ENCODE peak calls at places on chromosomes 3 and 15, in four cellular contexts. One of them, this sample, is unnamed.

GRCh38 chr3:195811756-195812155 is at the start of gene MUC4:
- DNase-seq in RWPE1: no peak
- DNase-seq in heart right ventricle: no peak
- DNase-seq in IMR-90: no peak
- DNase-seq in this sample: peak

GRCh38 chr3:124142389-124142970 is 150.6 kb upstream of the ROPN1 start:
- DNase-seq in IMR-90: no peak
- DNase-seq in RWPE1: no peak
- DNase-seq in heart right ventricle: no peak
- DNase-seq in this sample: peak

GRCh38 chr3:179613807-179614206 is 9.2 kb downstream of the NDUFB5 start:
- DNase-seq in IMR-90: peak
- DNase-seq in heart right ventricle: no peak
- DNase-seq in RWPE1: no peak
- DNase-seq in this sample: no peak

GRCh38 chr3:71185733-71186455 is 397.6 kb downstream of the FOXP1 start:
- DNase-seq in RWPE1: peak
- DNase-seq in heart right ventricle: no peak
- DNase-seq in IMR-90: peak
- DNase-seq in this sample: no peak

GRCh38 chr3:108603689-108604088 is 14.2 kb downstream of the DZIP3 start:
- DNase-seq in RWPE1: no peak
- DNase-seq in heart right ventricle: no peak
- DNase-seq in IMR-90: peak
- DNase-seq in this sample: no peak

GRCh38 chr15:40878785-40879184 is 4.8 kb upstream of the RHOV start:
- DNase-seq in heart right ventricle: no peak
- DNase-seq in IMR-90: peak
- DNase-seq in RWPE1: peak
- DNase-seq in this sample: no peak

GRCh38 chr15:28060005-28060404 is 39.1 kb downstream of the OCA2 start:
- DNase-seq in RWPE1: no peak
- DNase-seq in heart right ventricle: no peak
- DNase-seq in IMR-90: no peak
- DNase-seq in this sample: no peak

GRCh38 chr15:48644498-48644826 is 1.0 kb downstream of the FBN1 start:
- DNase-seq in IMR-90: peak
- DNase-seq in RWPE1: no peak
- DNase-seq in heart right ventricle: no peak
- DNase-seq in this sample: no peak

GRCh38 chr3:9074079-9074478 is 110.8 kb upstream of the RAD18 start:
- DNase-seq in heart right ventricle: no peak
- DNase-seq in RWPE1: no peak
- DNase-seq in IMR-90: peak
- DNase-seq in this sample: no peak

GRCh38 chr3:18837137-18837536 is 311.2 kb upstream of the KCNH8 start:
- DNase-seq in IMR-90: no peak
- DNase-seq in RWPE1: no peak
- DNase-seq in heart right ventricle: no peak
- DNase-seq in this sample: no peak

DNA sequence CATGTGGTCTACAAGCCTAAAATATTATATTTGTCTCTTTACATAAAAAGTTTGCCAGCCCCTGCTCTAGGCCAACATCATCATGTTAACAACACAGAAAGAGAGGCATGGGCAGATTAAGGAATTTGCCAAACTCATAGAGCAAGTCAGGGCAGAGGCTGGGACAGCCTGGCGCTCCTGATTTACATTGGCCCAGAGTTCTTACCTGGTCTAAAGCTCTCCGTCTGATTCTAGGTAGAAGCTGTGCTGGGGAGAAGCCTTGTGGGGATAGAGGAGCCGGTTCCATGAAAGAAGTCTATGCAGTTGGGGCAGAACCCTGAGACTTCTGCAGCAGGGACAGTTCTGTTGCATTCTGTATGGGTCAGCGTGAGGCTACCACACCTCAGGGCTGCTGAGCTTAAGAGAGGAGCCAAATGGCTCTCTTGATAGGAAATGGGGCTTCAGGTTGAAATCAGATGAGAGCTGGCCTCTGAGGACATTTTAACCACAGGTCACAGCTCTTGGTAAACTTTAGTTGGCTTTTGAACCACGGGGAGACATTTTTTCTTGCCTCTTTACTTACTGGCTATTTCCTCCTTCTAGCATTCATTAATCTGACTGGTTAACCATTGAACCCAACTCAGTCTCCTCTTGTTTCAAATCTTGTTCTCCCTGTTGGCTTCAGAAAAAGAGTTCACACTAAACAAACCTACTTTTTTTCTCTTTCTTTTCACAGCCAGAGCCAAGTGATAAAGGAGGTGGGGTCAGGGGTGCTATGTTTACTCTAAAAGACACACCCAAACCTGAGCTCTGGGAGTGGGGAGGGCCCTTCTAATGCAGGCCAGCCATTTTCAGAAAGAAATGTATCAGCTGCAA is 250.7 kb downstream of the OPA1 start:
- DNase-seq in RWPE1: no peak
- DNase-seq in heart right ventricle: no peak
- DNase-seq in IMR-90: no peak
- DNase-seq in this sample: no peak
- H3K27ac ChIP-seq in RWPE1: no peak
- H3K27ac ChIP-seq in heart right ventricle: no peak
- H3K27ac ChIP-seq in IMR-90: no peak
- H3K27ac ChIP-seq in this sample: no peak

DNA sequence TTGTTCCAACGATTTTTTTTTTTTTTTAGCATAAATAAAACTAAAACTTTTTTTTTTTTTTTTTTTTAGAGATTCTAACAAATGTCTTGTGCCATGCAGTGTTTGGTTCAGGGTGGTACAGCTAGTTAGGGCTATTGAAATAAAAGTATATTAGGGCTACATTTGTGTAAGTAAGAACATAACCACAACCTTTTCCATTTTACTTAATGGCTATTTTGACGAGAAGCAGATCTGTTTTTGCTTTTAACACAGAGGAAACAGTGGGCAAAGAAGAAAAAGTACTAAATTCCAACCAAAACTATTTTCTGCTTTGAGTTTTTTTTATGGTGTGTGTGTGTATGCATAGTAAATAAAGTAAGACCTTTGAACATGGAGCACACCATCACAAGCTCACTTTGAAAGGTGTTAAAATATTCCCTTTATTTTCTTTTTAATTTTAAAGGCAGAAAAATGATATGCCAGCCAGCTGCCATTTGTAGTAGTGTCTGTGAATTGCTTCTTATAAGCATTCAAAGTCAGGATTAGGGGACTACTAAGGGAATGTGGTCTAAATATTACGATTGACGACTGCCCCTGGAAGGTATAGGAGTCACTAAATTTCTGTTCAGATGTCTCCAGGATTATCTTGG is 3.0 kb downstream of the RARB start:
- DNase-seq in heart right ventricle: no peak
- DNase-seq in IMR-90: no peak
- DNase-seq in RWPE1: no peak
- DNase-seq in this sample: no peak
- H3K27ac ChIP-seq in heart right ventricle: peak
- H3K27ac ChIP-seq in IMR-90: no peak
- H3K27ac ChIP-seq in RWPE1: no peak
- H3K27ac ChIP-seq in this sample: no peak

DNA sequence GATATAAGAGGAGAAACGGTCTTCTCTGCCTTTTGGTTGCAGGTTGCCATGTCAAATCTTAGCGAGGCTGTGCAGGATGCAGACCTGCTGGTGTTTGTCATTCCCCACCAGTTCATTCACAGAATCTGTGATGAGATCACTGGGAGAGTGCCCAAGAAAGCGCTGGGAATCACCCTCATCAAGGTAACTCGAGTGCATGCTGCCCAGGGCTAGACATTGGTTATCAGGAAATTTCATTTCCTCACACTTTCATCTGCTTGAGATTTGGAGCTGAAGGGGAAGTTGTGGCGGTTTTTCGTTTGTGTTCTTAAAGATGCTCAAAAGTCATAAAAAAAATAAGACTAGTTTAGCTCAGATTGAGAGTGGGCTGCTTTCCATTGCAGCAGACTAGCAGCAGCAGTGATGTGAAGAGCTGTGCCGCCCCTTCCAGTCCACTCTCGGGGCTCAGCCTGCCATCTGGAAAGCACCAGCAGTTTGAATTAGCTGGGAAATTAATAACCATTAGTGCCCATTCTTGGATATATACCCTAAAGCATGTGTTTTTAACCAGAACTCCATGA is 32.2 kb downstream of the GPD1L start:
- DNase-seq in RWPE1: no peak
- DNase-seq in heart right ventricle: no peak
- DNase-seq in IMR-90: peak
- DNase-seq in this sample: no peak
- H3K27ac ChIP-seq in RWPE1: no peak
- H3K27ac ChIP-seq in heart right ventricle: no peak
- H3K27ac ChIP-seq in IMR-90: no peak
- H3K27ac ChIP-seq in this sample: no peak

GRCh38 chr15:58503139-58504027 is 71.6 kb downstream of the LIPC start:
- DNase-seq in heart right ventricle: no peak
- DNase-seq in RWPE1: no peak
- DNase-seq in IMR-90: no peak
- DNase-seq in this sample: no peak

GRCh38 chr15:58506787-58507671 is 75.2 kb downstream of the LIPC start:
- DNase-seq in RWPE1: no peak
- DNase-seq in IMR-90: no peak
- DNase-seq in heart right ventricle: no peak
- DNase-seq in this sample: no peak

GRCh38 chr15:58506064-58506490 is 74.3 kb downstream of the LIPC start:
- DNase-seq in RWPE1: no peak
- DNase-seq in heart right ventricle: no peak
- DNase-seq in IMR-90: no peak
- DNase-seq in this sample: no peak

GRCh38 chr15:58504674-58505234 is 73.0 kb downstream of the LIPC start:
- DNase-seq in RWPE1: no peak
- DNase-seq in IMR-90: no peak
- DNase-seq in heart right ventricle: no peak
- DNase-seq in this sample: no peak

GRCh38 chr15:58505581-58505980 is 73.8 kb downstream of the LIPC start:
- DNase-seq in heart right ventricle: no peak
- DNase-seq in RWPE1: no peak
- DNase-seq in IMR-90: peak
- DNase-seq in this sample: no peak
- H3K27ac ChIP-seq in heart right ventricle: no peak
- H3K27ac ChIP-seq in RWPE1: peak
- H3K27ac ChIP-seq in IMR-90: no peak
- H3K27ac ChIP-seq in this sample: no peak

This sample was measured in dorsolateral prefrontal cortex.